ENCODE peak calls at places on chromosomes 3 and 15, in eight cellular contexts. Y is HepG2, L is sigmoid colon, A is transverse colon, D is esophagus muscularis mucosa, N is GM12878, R is H1, E is K562. Q is an unnamed sample.

GRCh38 chr15:72970965-72971746 is 81.1 kb upstream of the NEO1 start:
- DNase-seq in A (no peak), Y (no peak), R (no peak), D (no peak), N (no peak), E (no peak), L (no peak), Q (no peak)

GRCh38 chr3:182172534-182172933 is 460.8 kb downstream of the SOX2 start:
- DNase-seq in L (no peak), D (no peak), Y (no peak), N (no peak), R (peak; percentile 10), E (no peak), A (no peak), Q (no peak)

GRCh38 chr3:37135561-37135960 is 38.8 kb downstream of the LRRFIP2 start:
- DNase-seq in Y (no peak), E (no peak), L (no peak), A (no peak), R (no peak), N (no peak), D (no peak), Q (no peak)

GRCh38 chr15:69472046-69472445 is 19.4 kb downstream of the RPLP1 start:
- DNase-seq in Y (no peak), D (no peak), A (no peak), N (no peak), L (no peak), E (no peak), R (no peak), Q (peak; percentile 7)

GRCh38 chr15:68205949-68206539 is 912 bp upstream of the CALML4 start:
- DNase-seq in R (peak; percentile 36), L (peak; percentile 85), D (no peak), N (no peak), Y (no peak), A (peak; percentile 92), E (peak; percentile 72), Q (no peak)

GRCh38 chr15:90407871-90408317 is 19.9 kb downstream of the IQGAP1 start:
- DNase-seq in L (no peak), Y (no peak), E (no peak), R (no peak), A (no peak), N (no peak), D (no peak), Q (no peak)

GRCh38 chr3:151168269-151169094 is 34.5 kb downstream of the GPR171 start:
- DNase-seq in L (peak; percentile 84), A (peak; percentile 87), D (no peak), R (peak; percentile 34), E (peak; percentile 52), N (no peak), Y (peak; percentile 72), Q (peak; percentile 82)

GRCh38 chr15:69540622-69541021 is 88.0 kb downstream of the RPLP1 start:
- DNase-seq in D (no peak), N (no peak), R (no peak), A (no peak), Y (no peak), E (no peak), L (no peak), Q (no peak)

GRCh38 chr3:184717608-184717995 is 5.7 kb upstream of the MAGEF1 start:
- DNase-seq in R (no peak), N (no peak), A (no peak), Y (no peak), D (no peak), E (no peak), L (no peak), Q (no peak)

GRCh38 chr3:125585595-125586223 is 9.6 kb downstream of the OSBPL11 start:
- DNase-seq in L (peak; percentile 79), R (no peak), A (peak; percentile 67), Y (peak; percentile 56), E (peak; percentile 60), D (no peak), N (no peak), Q (no peak)

GRCh38 chr15:70488941-70489848 is 274.2 kb downstream of the UACA start:
- DNase-seq in E (no peak), D (no peak), Y (no peak), R (no peak), A (no peak), N (no peak), L (no peak), Q (no peak)

GRCh38 chr15:36468746-36469145 is 110.7 kb upstream of the CDIN1 start:
- DNase-seq in L (no peak), D (no peak), E (no peak), A (no peak), Y (no peak), N (no peak), R (no peak), Q (no peak)

GRCh38 chr15:65979316-65979715 is 110.0 kb downstream of the RAB11A start:
- DNase-seq in N (no peak), E (no peak), D (no peak), R (no peak), L (no peak), Y (no peak), A (no peak), Q (no peak)

GRCh38 chr3:4824948-4825325 is 154.3 kb upstream of the BHLHE40 start:
- DNase-seq in E (peak; percentile 63), L (no peak), A (no peak), D (no peak), N (no peak), R (no peak), Y (peak; percentile 3), Q (no peak)

GRCh38 chr3:50269977-50270413 is 1.0 kb downstream of the SEMA3B start:
- DNase-seq in N (no peak), D (no peak), L (no peak), R (no peak), E (no peak), A (no peak), Y (no peak), Q (no peak)

GRCh38 chr3:120160050-120160449 is 65.8 kb upstream of the GSK3B start:
- DNase-seq in N (no peak), L (peak; percentile 87), E (no peak), R (no peak), Y (no peak), D (peak; percentile 94), A (peak; percentile 20), Q (peak; percentile 84)

GRCh38 chr3:65181397-65181871 is 493.6 kb upstream of the ADAMTS9 start:
- DNase-seq in D (no peak), R (no peak), Y (no peak), N (no peak), E (no peak), A (peak; percentile 25), L (no peak), Q (no peak)

GRCh38 chr3:69086133-69086722 is 1.5 kb downstream of the ARL6IP5 start:
- DNase-seq in E (no peak), D (peak; percentile 97), R (no peak), Y (peak; percentile 41), N (no peak), A (peak; percentile 91), L (peak; percentile 97), Q (peak; percentile 94)
- H3K27ac ChIP-seq in E (peak overlapping the region; percentile 56), D (peak overlapping the region; percentile 95), R (no peak overlapping the region), Y (no peak overlapping the region), N (peak overlapping the region; percentile 75), A (peak overlapping the region; percentile 95), L (peak overlapping the region; percentile 94), Q (peak overlapping the region; percentile 96)

DNA sequence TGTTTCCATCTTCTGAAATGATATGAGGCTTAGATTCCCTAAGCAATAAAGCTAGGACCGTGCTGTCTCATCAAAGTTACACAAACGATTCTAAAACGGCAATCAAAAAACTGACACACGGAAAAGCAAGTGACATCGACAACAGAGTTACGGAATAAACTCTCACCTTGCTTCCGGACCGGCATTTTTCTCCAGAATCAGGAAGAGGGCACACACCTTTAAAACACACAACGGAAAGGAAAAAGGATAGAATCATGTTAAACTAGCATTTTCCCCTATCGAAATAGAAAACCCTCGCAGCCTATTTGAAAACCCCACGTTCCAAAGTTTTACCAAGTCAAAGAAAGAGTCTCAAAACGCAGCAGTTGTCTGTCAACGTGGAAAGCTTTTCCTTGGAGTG is 1.4 kb downstream of the DLG1 start:
- DNase-seq in Y (no peak), D (no peak), N (no peak), R (no peak), L (no peak), E (no peak), A (no peak), Q (no peak)
- TF ChIP-seq EP300 in Y (no peak), D (no peak), N (no peak), R (no peak), L (no peak), E (no peak), A (no peak), Q (no peak)

DNA sequence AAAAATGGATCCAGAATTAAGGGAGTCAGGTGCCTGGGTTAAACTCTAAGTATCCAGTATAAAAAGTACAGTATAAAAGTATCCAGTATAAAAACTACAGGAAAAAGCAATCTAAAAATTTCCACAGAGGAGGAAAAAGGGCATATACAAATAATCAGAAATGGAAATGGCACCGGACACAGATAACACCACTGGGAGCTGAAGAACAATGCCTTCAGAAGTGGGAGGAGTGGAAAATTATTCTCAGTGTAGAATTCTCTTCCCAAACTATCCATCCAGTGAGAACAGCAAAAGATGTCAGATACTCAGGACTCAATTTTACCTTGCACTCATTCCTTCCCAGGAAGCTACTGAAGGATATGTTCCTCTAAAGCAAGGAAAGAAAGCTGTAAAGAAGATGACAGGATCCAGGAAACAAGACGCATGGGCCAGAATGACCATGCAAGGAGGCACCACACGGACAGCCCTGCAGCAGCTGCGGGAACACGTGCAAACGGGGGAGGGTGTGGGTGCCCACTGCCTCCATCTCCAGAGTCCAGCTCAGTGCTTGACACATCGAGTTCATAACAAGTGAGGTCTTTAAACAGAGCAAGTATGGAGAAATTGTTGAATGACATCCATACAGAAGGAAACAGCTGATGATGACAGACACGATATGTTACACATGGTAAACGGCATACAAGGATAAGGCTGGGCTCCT is 68.5 kb downstream of the CHSY1 start:
- DNase-seq in A (no peak), N (no peak), L (no peak), E (no peak), D (no peak), R (no peak), Y (no peak), Q (no peak)
- TF ChIP-seq POLR2AphosphoS5 in A (no peak), N (no peak), L (no peak), E (no peak), D (no peak), R (no peak), Y (no peak), Q (no peak)

DNA sequence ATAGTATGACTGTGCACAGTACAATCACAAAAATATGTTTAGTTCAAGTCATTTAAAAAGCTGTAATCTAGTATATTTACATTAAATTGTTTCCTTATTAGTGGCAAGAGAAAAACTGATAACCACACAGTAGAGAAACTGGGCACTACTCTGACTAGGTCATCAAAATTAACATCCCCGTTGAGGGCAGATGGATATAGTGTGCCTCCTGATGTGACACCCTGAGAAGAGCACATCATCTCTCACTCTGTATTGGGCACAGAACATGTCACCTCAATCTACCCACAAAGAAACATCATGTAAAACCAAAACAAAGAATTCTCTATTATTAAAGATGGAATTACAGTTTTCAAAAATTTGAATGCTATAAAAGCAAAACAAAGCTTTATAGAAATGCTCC is 221.9 kb upstream of the NANOGP8 start:
- DNase-seq in N (no peak), Y (no peak), D (no peak), R (no peak), A (no peak), E (no peak), L (no peak), Q (no peak)
- H3K27ac ChIP-seq in N (no peak overlapping the region), Y (no peak overlapping the region), D (peak overlapping the region; percentile 53), R (no peak overlapping the region), A (peak overlapping the region; percentile 81), E (peak overlapping the region; percentile 76), L (peak overlapping the region; percentile 55), Q (no peak overlapping the region)